ENCODE peak calls at places on chromosomes 1 and 21, in five cellular contexts. S is activated T-cell treated with anti-CD3 and anti-CD28 coated beads for 1 hour; X is NCI-H2081; K is T-helper 1 cell; P is CD8-positive, alpha-beta memory T cell. Q is an unnamed sample.

GRCh38 chr1:236979149-236979890 is 24.9 kb downstream of the MT1HL1 start:
- DNase-seq in X (no peak), S (no peak), K (no peak), P (no peak), Q (no peak)

GRCh38 chr1:248730507-248731335 is 24.8 kb downstream of the LYPD8 start:
- DNase-seq in S (no peak), P (no peak), X (no peak), K (no peak), Q (no peak)

GRCh38 chr1:47624531-47624930 is 186.7 kb downstream of the FOXD2 start:
- DNase-seq in K (no peak), S (no peak), X (no peak), P (no peak), Q (no peak)

GRCh38 chr1:48608882-48609281 is 136.9 kb upstream of the SPATA6 start:
- DNase-seq in S (no peak), P (no peak), X (no peak), K (no peak), Q (no peak)

GRCh38 chr1:210878564-210878963 is 255.4 kb downstream of the KCNH1 start:
- DNase-seq in S (no peak), P (no peak), X (no peak), K (no peak), Q (no peak)

GRCh38 chr1:6300342-6301141 is 39.6 kb upstream of the GPR153 start:
- DNase-seq in P (no peak), X (no peak), S (no peak), K (no peak), Q (no peak)

GRCh38 chr1:31717341-31717740 is 13.5 kb upstream of the COL16A1 start:
- DNase-seq in X (no peak), P (no peak), S (no peak), K (no peak), Q (no peak)

GRCh38 chr1:203172184-203173115 is 3.2 kb downstream of the MYBPH start:
- DNase-seq in K (peak), S (peak), X (peak), P (no peak), Q (peak)

GRCh38 chr1:46131093-46131492 is 1.3 kb downstream of the PIK3R3 start:
- DNase-seq in X (no peak), S (no peak), K (no peak), P (no peak), Q (no peak)

GRCh38 chr1:246820666-246821065 is 96.5 kb downstream of the SCCPDH start:
- DNase-seq in P (no peak), K (no peak), S (no peak), X (no peak), Q (no peak)

GRCh38 chr1:62685431-62685859 is 2.7 kb downstream of the DOCK7 start:
- DNase-seq in X (no peak), P (no peak), K (no peak), S (no peak), Q (no peak)

GRCh38 chr1:246959944-246960693 is 28.4 kb upstream of the AHCTF1 start:
- DNase-seq in K (no peak), P (no peak), X (no peak), S (no peak), Q (no peak)

GRCh38 chr1:153697191-153697872 is 18.8 kb downstream of the NPR1 start:
- DNase-seq in P (no peak), S (no peak), X (no peak), K (no peak), Q (no peak)

GRCh38 chr1:80731241-80731894 is 1069.4 kb upstream of the ADGRL2 start:
- DNase-seq in P (no peak), X (peak), S (no peak), K (no peak), Q (no peak)

GRCh38 chr1:3154081-3154795 is 85.2 kb downstream of the PRDM16 start:
- DNase-seq in S (no peak), K (no peak), P (no peak), X (no peak), Q (no peak)

GRCh38 chr21:26199471-26199870 is 28.9 kb upstream of the APP start:
- DNase-seq in X (no peak), S (no peak), K (no peak), P (no peak), Q (no peak)

GRCh38 chr1:173367136-173367535 is 110.0 kb upstream of the PRDX6 start:
- DNase-seq in X (no peak), K (no peak), P (no peak), S (no peak), Q (no peak)

GRCh38 chr1:43505077-43505780 is 25.5 kb upstream of the PTPRF start:
- DNase-seq in S (no peak), P (no peak), K (no peak), X (no peak), Q (no peak)

GRCh38 chr1:209769171-209769904 is 13.5 kb downstream of the TRAF3IP3 start:
- DNase-seq in S (peak), K (peak), X (no peak), P (peak), Q (peak)

GRCh38 chr1:44890007-44890406 is 47.0 kb upstream of the PTCH2 start:
- DNase-seq in X (no peak), K (no peak), S (no peak), P (no peak), Q (no peak)

GRCh38 chr1:235968837-235969236 is 96.1 kb downstream of the NID1 start:
- DNase-seq in X (no peak), K (no peak), P (no peak), S (no peak), Q (no peak)

GRCh38 chr21:31176080-31176551 is 137.8 kb upstream of the KRTAP19-8 start:
- DNase-seq in S (no peak), K (no peak), X (no peak), P (no peak), Q (no peak)

GRCh38 chr1:5286244-5286643 is 631.8 kb downstream of the AJAP1 start:
- DNase-seq in K (peak), X (no peak), P (no peak), S (peak), Q (peak)

GRCh38 chr1:27598902-27599528 is 4.9 kb downstream of the AHDC1 start:
- DNase-seq in S (peak), P (no peak), X (no peak), K (no peak), Q (no peak)

GRCh38 chr1:199009447-199009846 is 370.6 kb downstream of the PTPRC start:
- DNase-seq in P (no peak), X (no peak), S (no peak), K (no peak), Q (no peak)

GRCh38 chr1:215793210-215793609 is 226.1 kb downstream of the KCTD3 start:
- DNase-seq in X (peak), S (no peak), P (no peak), K (no peak), Q (no peak)

GRCh38 chr1:57874426-57874825 is 450.6 kb upstream of the DAB1 start:
- DNase-seq in S (no peak), P (no peak), K (no peak), X (no peak), Q (no peak)

GRCh38 chr1:91020967-91021685 is 709 bp downstream of the ZNF644 start:
- DNase-seq in P (peak), K (peak), X (peak), S (peak), Q (peak)

GRCh38 chr1:38003261-38004250 is 1.8 kb downstream of the FHL3 start:
- DNase-seq in K (no peak), P (no peak), X (no peak), S (no peak), Q (no peak)

GRCh38 chr1:223008808-223009207 is 134.2 kb downstream of the TLR5 start:
- DNase-seq in S (no peak), P (no peak), X (no peak), K (no peak), Q (no peak)

GRCh38 chr21:45550552-45551210 is 8.4 kb upstream of the SLC19A1 start:
- DNase-seq in P (no peak), S (no peak), K (no peak), X (no peak), Q (no peak)

GRCh38 chr1:19390901-19391595 is 78.9 kb downstream of the SLC66A1 start:
- DNase-seq in S (peak), K (peak), P (peak), X (no peak), Q (peak)

GRCh38 chr1:180863158-180863775 is 49.4 kb upstream of the KIAA1614 start:
- DNase-seq in P (peak), S (no peak), K (no peak), X (peak), Q (peak)